ENCODE peak calls at places on chromosomes 1 and 21, in ten cellular contexts. F is RKO; H is activated CD4-positive, alpha-beta T cell treated with anti-CD3 and anti-CD28 coated beads, Interleukin-2, amount 50 U/mL, for 1 hour; R is cardiac muscle cell; Q is left cardiac atrium; E is activated effector memory CD4-positive, alpha-beta T cell treated with anti-CD3 and anti-CD28 coated beads, Interleukin-2, amount 50 U/mL, for 16 hours; S is GM23248; B is NCI-H1694; D is C1 segment of cervical spinal cord; I is natural killer cell. K is an unnamed sample.

GRCh38 chr1:81717230-81717629 is 83.5 kb upstream of the ADGRL2 start:
- DNase-seq in F (no peak), I (no peak), D (no peak), R (no peak), B (no peak), H (no peak), S (peak; percentile 12), Q (no peak), E (no peak), K (no peak)

GRCh38 chr1:91900538-91900937 is 14.6 kb upstream of the TGFBR3 start:
- DNase-seq in Q (no peak), B (no peak), D (no peak), I (no peak), R (no peak), E (no peak), S (peak; percentile 87), H (no peak), F (no peak), K (no peak)

GRCh38 chr1:230548997-230549396 is 93.3 kb upstream of the COG2 start:
- DNase-seq in S (no peak), F (no peak), R (no peak), D (no peak), I (no peak), H (no peak), B (peak; percentile 71), E (no peak), Q (no peak), K (no peak)

GRCh38 chr1:192104852-192105251 is 53.4 kb upstream of the RGS18 start:
- DNase-seq in B (no peak), I (no peak), E (no peak), D (no peak), S (peak; percentile 13), R (no peak), H (no peak), F (no peak), Q (no peak), K (no peak)

GRCh38 chr1:33297911-33298622 is 22.8 kb downstream of the A3GALT2 start:
- DNase-seq in E (peak; percentile 36), F (no peak), I (no peak), H (no peak), Q (no peak), S (no peak), D (no peak), R (no peak), B (no peak), K (no peak)

GRCh38 chr1:109427171-109427467 is 871 bp upstream of the PSMA5 start:
- DNase-seq in B (no peak), F (peak; percentile 8), I (no peak), S (peak; percentile 48), H (no peak), Q (no peak), R (peak; percentile 1), E (no peak), D (no peak), K (no peak)

GRCh38 chr1:17723684-17724083 is 31.4 kb upstream of the ACTL8 start:
- DNase-seq in I (no peak), Q (no peak), E (no peak), D (no peak), S (no peak), F (no peak), B (no peak), R (no peak), H (no peak), K (no peak)

GRCh38 chr1:202941372-202941771 is 14.3 kb upstream of the KLHL12 start:
- DNase-seq in Q (no peak), E (no peak), I (no peak), D (no peak), B (no peak), H (no peak), S (no peak), R (no peak), F (no peak), K (no peak)

GRCh38 chr1:202968895-202969295 is 1.8 kb upstream of the CYB5R1 start:
- DNase-seq in F (peak; percentile 82), H (no peak), E (no peak), I (no peak), D (peak; percentile 13), Q (peak; percentile 45), R (peak; percentile 69), B (peak; percentile 40), S (peak; percentile 84), K (no peak)

GRCh38 chr1:109499661-109500536 is 6.0 kb downstream of the CYB561D1 start:
- DNase-seq in B (peak; percentile 68), R (peak; percentile 34), Q (peak; percentile 45), S (peak; percentile 60), H (peak; percentile 65), F (peak; percentile 48), I (no peak), E (peak; percentile 83), D (no peak), K (no peak)

GRCh38 chr1:187465441-187465840 is 636.7 kb downstream of the PLA2G4A start:
- DNase-seq in S (no peak), H (no peak), D (no peak), E (no peak), Q (no peak), F (no peak), R (no peak), I (no peak), B (no peak), K (no peak)

GRCh38 chr1:59498640-59499039 is 201.7 kb downstream of the FGGY start:
- DNase-seq in E (no peak), I (no peak), Q (no peak), H (no peak), R (no peak), B (no peak), F (peak; percentile 8), D (no peak), S (peak; percentile 74), K (no peak)

GRCh38 chr1:25784575-25785051 is 15.4 kb upstream of the SELENON start:
- DNase-seq in Q (peak; percentile 81), D (no peak), I (no peak), F (no peak), B (no peak), H (no peak), S (peak; percentile 13), E (no peak), R (peak; percentile 87), K (no peak)

GRCh38 chr1:175866776-175867175 is 123.4 kb upstream of the TNR start:
- DNase-seq in I (no peak), H (no peak), F (no peak), B (no peak), R (no peak), E (no peak), Q (no peak), D (no peak), S (no peak), K (no peak)

GRCh38 chr1:87117761-87118160 is 203.3 kb downstream of the HS2ST1 start:
- DNase-seq in D (no peak), E (no peak), R (no peak), Q (no peak), B (no peak), H (no peak), I (no peak), F (no peak), S (no peak), K (no peak)

GRCh38 chr1:229296541-229296941 is 25.6 kb downstream of the RAB4A start:
- DNase-seq in H (no peak), E (no peak), D (no peak), R (peak; percentile 74), B (no peak), S (peak; percentile 80), F (peak; percentile 22), I (no peak), Q (peak; percentile 43), K (no peak)

GRCh38 chr1:14782741-14783591 is 184.5 kb downstream of the KAZN start:
- DNase-seq in F (no peak), R (peak; percentile 51), D (no peak), Q (no peak), H (no peak), S (no peak), E (no peak), B (no peak), I (no peak), K (no peak)

GRCh38 chr1:111864862-111865261 is 109.2 kb downstream of the DDX20 start:
- DNase-seq in H (no peak), D (no peak), I (no peak), R (peak; percentile 62), S (peak; percentile 7), E (no peak), Q (no peak), F (peak; percentile 3), B (no peak), K (no peak)

GRCh38 chr1:79472067-79472656 is 465.6 kb upstream of the ADGRL4 start:
- DNase-seq in R (no peak), I (no peak), Q (no peak), H (no peak), S (no peak), F (no peak), B (no peak), E (no peak), D (no peak), K (no peak)

GRCh38 chr21:29154270-29154669 is 23.8 kb downstream of the MAP3K7CL start:
- DNase-seq in F (no peak), S (no peak), B (no peak), H (no peak), Q (no peak), R (no peak), D (no peak), I (no peak), E (no peak), K (no peak)

GRCh38 chr1:207868769-207869721 is 41.9 kb downstream of the CD34 start:
- DNase-seq in F (peak; percentile 78), E (peak; percentile 89), I (peak; percentile 78), H (peak; percentile 66), R (peak; percentile 84), D (peak; percentile 49), B (peak; percentile 23), S (peak; percentile 88), Q (peak; percentile 83), K (peak; percentile 48)

GRCh38 chr1:155126494-155127104 is 1.1 kb upstream of the EFNA1 start:
- DNase-seq in B (peak; percentile 83), S (peak; percentile 68), I (peak; percentile 53), E (peak; percentile 71), F (no peak), R (peak; percentile 35), D (no peak), H (peak; percentile 32), Q (peak; percentile 46), K (peak; percentile 41)

GRCh38 chr1:47724427-47724999 is 272.7 kb downstream of the TRABD2B start:
- DNase-seq in H (no peak), S (no peak), E (no peak), Q (no peak), F (no peak), R (no peak), B (no peak), I (no peak), D (no peak), K (no peak)

GRCh38 chr1:116997011-116997410 is 4.5 kb upstream of the CD101 start:
- DNase-seq in F (no peak), E (no peak), Q (no peak), D (no peak), H (no peak), B (no peak), S (peak; percentile 37), I (no peak), R (no peak), K (no peak)

GRCh38 chr1:175744833-175745232 is 1.4 kb upstream of the TNR start:
- DNase-seq in R (no peak), Q (no peak), E (no peak), D (no peak), I (no peak), B (no peak), S (peak; percentile 6), H (no peak), F (no peak), K (no peak)

GRCh38 chr1:1677718-1678580 is 14.6 kb downstream of the SLC35E2B start:
- DNase-seq in F (no peak), I (peak; percentile 37), B (no peak), E (peak; percentile 82), D (no peak), Q (no peak), H (peak; percentile 53), S (no peak), R (no peak), K (no peak)

GRCh38 chr1:21489146-21489545 is 20.1 kb upstream of the ALPL start:
- DNase-seq in F (no peak), E (no peak), H (no peak), Q (no peak), D (no peak), R (no peak), B (no peak), S (no peak), I (no peak), K (no peak)

GRCh38 chr21:35578350-35578782 is 482.0 kb downstream of the SETD4 start:
- DNase-seq in S (peak; percentile 95), E (no peak), H (no peak), F (peak; percentile 58), R (no peak), D (no peak), I (no peak), B (no peak), Q (no peak), K (no peak)